ENCODE peak calls at places on chromosomes 11 and 22, in nine cellular contexts. One of them, this sample, is unnamed.
A peak's percentile ranks its signal among the peaks of the same experiment; 100 is the strongest.

GRCh38 chr11:124740277-124740882 is 638 bp downstream of the NRGN start:
- DNase-seq in choroid plexus epithelial cell: peak; percentile 27
- DNase-seq in brain microvascular endothelial cell: no peak
- DNase-seq in MG63: peak; percentile 52
- DNase-seq in effector memory CD4-positive, alpha-beta T cell: peak; percentile 39
- DNase-seq in tibial nerve: no peak
- DNase-seq in GM12865: peak; percentile 42
- DNase-seq in BJ: no peak
- DNase-seq in cardiac fibroblast: peak; percentile 31
- DNase-seq in this sample: no peak

GRCh38 chr11:95926714-95927113 is 2.8 kb upstream of the MTMR2 start:
- DNase-seq in effector memory CD4-positive, alpha-beta T cell: no peak
- DNase-seq in MG63: no peak
- DNase-seq in tibial nerve: no peak
- DNase-seq in brain microvascular endothelial cell: no peak
- DNase-seq in choroid plexus epithelial cell: no peak
- DNase-seq in GM12865: no peak
- DNase-seq in cardiac fibroblast: no peak
- DNase-seq in BJ: no peak
- DNase-seq in this sample: no peak

GRCh38 chr11:9120659-9121350 is 29.4 kb upstream of the SCUBE2 start:
- DNase-seq in choroid plexus epithelial cell: no peak
- DNase-seq in BJ: no peak
- DNase-seq in effector memory CD4-positive, alpha-beta T cell: no peak
- DNase-seq in MG63: no peak
- DNase-seq in GM12865: peak; percentile 15
- DNase-seq in cardiac fibroblast: no peak
- DNase-seq in tibial nerve: no peak
- DNase-seq in brain microvascular endothelial cell: no peak
- DNase-seq in this sample: no peak

GRCh38 chr22:44129614-44129976 is 51.1 kb upstream of the PARVG start:
- DNase-seq in BJ: no peak
- DNase-seq in brain microvascular endothelial cell: no peak
- DNase-seq in cardiac fibroblast: peak; percentile 15
- DNase-seq in effector memory CD4-positive, alpha-beta T cell: no peak
- DNase-seq in tibial nerve: no peak
- DNase-seq in GM12865: no peak
- DNase-seq in MG63: peak; percentile 48
- DNase-seq in choroid plexus epithelial cell: peak; percentile 22
- DNase-seq in this sample: no peak

GRCh38 chr22:38489561-38490133 is 16.5 kb downstream of the DDX17 start:
- DNase-seq in cardiac fibroblast: no peak
- DNase-seq in BJ: no peak
- DNase-seq in GM12865: no peak
- DNase-seq in choroid plexus epithelial cell: peak; percentile 76
- DNase-seq in tibial nerve: no peak
- DNase-seq in effector memory CD4-positive, alpha-beta T cell: no peak
- DNase-seq in brain microvascular endothelial cell: no peak
- DNase-seq in MG63: no peak
- DNase-seq in this sample: no peak

GRCh38 chr11:11847082-11847481 is 5.3 kb downstream of the USP47 start:
- DNase-seq in BJ: no peak
- DNase-seq in choroid plexus epithelial cell: no peak
- DNase-seq in GM12865: no peak
- DNase-seq in MG63: no peak
- DNase-seq in brain microvascular endothelial cell: no peak
- DNase-seq in tibial nerve: no peak
- DNase-seq in effector memory CD4-positive, alpha-beta T cell: no peak
- DNase-seq in cardiac fibroblast: no peak
- DNase-seq in this sample: no peak

GRCh38 chr11:65555693-65556231 is 2.4 kb downstream of the LTBP3 start:
- DNase-seq in GM12865: no peak
- DNase-seq in effector memory CD4-positive, alpha-beta T cell: no peak
- DNase-seq in brain microvascular endothelial cell: peak; percentile 76
- DNase-seq in BJ: peak; percentile 80
- DNase-seq in cardiac fibroblast: peak; percentile 83
- DNase-seq in tibial nerve: no peak
- DNase-seq in MG63: peak; percentile 98
- DNase-seq in choroid plexus epithelial cell: peak; percentile 68
- DNase-seq in this sample: no peak

GRCh38 chr22:39893526-39893925 is at the start of gene ENTHD1:
- DNase-seq in MG63: no peak
- DNase-seq in brain microvascular endothelial cell: no peak
- DNase-seq in effector memory CD4-positive, alpha-beta T cell: no peak
- DNase-seq in GM12865: no peak
- DNase-seq in choroid plexus epithelial cell: no peak
- DNase-seq in tibial nerve: no peak
- DNase-seq in cardiac fibroblast: no peak
- DNase-seq in BJ: no peak
- DNase-seq in this sample: no peak

GRCh38 chr11:64268687-64269379 is 15.6 kb downstream of the BAD start:
- DNase-seq in choroid plexus epithelial cell: peak; percentile 60
- DNase-seq in effector memory CD4-positive, alpha-beta T cell: no peak
- DNase-seq in MG63: peak; percentile 74
- DNase-seq in GM12865: peak; percentile 83
- DNase-seq in brain microvascular endothelial cell: peak; percentile 35
- DNase-seq in BJ: no peak
- DNase-seq in tibial nerve: peak; percentile 36
- DNase-seq in cardiac fibroblast: peak; percentile 75
- DNase-seq in this sample: peak; percentile 72

GRCh38 chr11:47661245-47661644 is 18.9 kb upstream of the MTCH2 start:
- DNase-seq in choroid plexus epithelial cell: no peak
- DNase-seq in tibial nerve: no peak
- DNase-seq in cardiac fibroblast: no peak
- DNase-seq in brain microvascular endothelial cell: no peak
- DNase-seq in effector memory CD4-positive, alpha-beta T cell: no peak
- DNase-seq in MG63: no peak
- DNase-seq in GM12865: no peak
- DNase-seq in BJ: no peak
- DNase-seq in this sample: no peak

GRCh38 chr11:78337554-78337924 is 80.1 kb downstream of the GAB2 start:
- DNase-seq in tibial nerve: no peak
- DNase-seq in effector memory CD4-positive, alpha-beta T cell: no peak
- DNase-seq in GM12865: no peak
- DNase-seq in cardiac fibroblast: no peak
- DNase-seq in MG63: no peak
- DNase-seq in choroid plexus epithelial cell: no peak
- DNase-seq in BJ: no peak
- DNase-seq in brain microvascular endothelial cell: no peak
- DNase-seq in this sample: no peak

GRCh38 chr11:116852261-116853125 is 15.1 kb upstream of the APOA1 start:
- DNase-seq in choroid plexus epithelial cell: peak; percentile 43
- DNase-seq in MG63: peak; percentile 62
- DNase-seq in BJ: peak; percentile 55
- DNase-seq in tibial nerve: no peak
- DNase-seq in brain microvascular endothelial cell: no peak
- DNase-seq in effector memory CD4-positive, alpha-beta T cell: no peak
- DNase-seq in cardiac fibroblast: peak; percentile 42
- DNase-seq in GM12865: peak; percentile 47
- DNase-seq in this sample: no peak

GRCh38 chr22:22086501-22087158 is 104.0 kb upstream of the TOP3B start:
- DNase-seq in MG63: peak; percentile 80
- DNase-seq in BJ: no peak
- DNase-seq in cardiac fibroblast: peak; percentile 31
- DNase-seq in brain microvascular endothelial cell: no peak
- DNase-seq in tibial nerve: no peak
- DNase-seq in effector memory CD4-positive, alpha-beta T cell: no peak
- DNase-seq in GM12865: no peak
- DNase-seq in choroid plexus epithelial cell: no peak
- DNase-seq in this sample: no peak

GRCh38 chr11:13440100-13440855 is 22.7 kb downstream of the BTBD10 start:
- DNase-seq in choroid plexus epithelial cell: peak; percentile 96
- DNase-seq in MG63: peak; percentile 62
- DNase-seq in BJ: peak; percentile 84
- DNase-seq in brain microvascular endothelial cell: peak; percentile 95
- DNase-seq in cardiac fibroblast: peak; percentile 97
- DNase-seq in tibial nerve: no peak
- DNase-seq in GM12865: no peak
- DNase-seq in effector memory CD4-positive, alpha-beta T cell: no peak
- DNase-seq in this sample: no peak

GRCh38 chr11:99320769-99321290 is 300.1 kb downstream of the CNTN5 start:
- DNase-seq in effector memory CD4-positive, alpha-beta T cell: no peak
- DNase-seq in tibial nerve: no peak
- DNase-seq in BJ: no peak
- DNase-seq in MG63: peak; percentile 67
- DNase-seq in GM12865: no peak
- DNase-seq in brain microvascular endothelial cell: no peak
- DNase-seq in choroid plexus epithelial cell: no peak
- DNase-seq in cardiac fibroblast: peak; percentile 54
- DNase-seq in this sample: no peak

GRCh38 chr11:313787-314547 is at the start of gene IFITM1:
- DNase-seq in BJ: peak; percentile 79
- DNase-seq in GM12865: peak; percentile 94
- DNase-seq in tibial nerve: peak; percentile 53
- DNase-seq in cardiac fibroblast: peak; percentile 62
- DNase-seq in brain microvascular endothelial cell: no peak
- DNase-seq in MG63: no peak
- DNase-seq in effector memory CD4-positive, alpha-beta T cell: peak; percentile 67
- DNase-seq in choroid plexus epithelial cell: peak; percentile 91
- DNase-seq in this sample: peak; percentile 82

GRCh38 chr11:106271126-106271525 is 193.7 kb downstream of the AASDHPPT start:
- DNase-seq in BJ: no peak
- DNase-seq in cardiac fibroblast: peak; percentile 49
- DNase-seq in tibial nerve: no peak
- DNase-seq in MG63: no peak
- DNase-seq in choroid plexus epithelial cell: no peak
- DNase-seq in effector memory CD4-positive, alpha-beta T cell: no peak
- DNase-seq in GM12865: no peak
- DNase-seq in brain microvascular endothelial cell: no peak
- DNase-seq in this sample: no peak

GRCh38 chr22:38262051-38262795 is 10.6 kb downstream of the TMEM184B start:
- DNase-seq in choroid plexus epithelial cell: peak; percentile 45
- DNase-seq in GM12865: peak; percentile 83
- DNase-seq in effector memory CD4-positive, alpha-beta T cell: peak; percentile 9
- DNase-seq in tibial nerve: no peak
- DNase-seq in brain microvascular endothelial cell: no peak
- DNase-seq in cardiac fibroblast: peak; percentile 50
- DNase-seq in MG63: peak; percentile 26
- DNase-seq in BJ: no peak
- DNase-seq in this sample: peak; percentile 67

GRCh38 chr11:22875869-22876473 is 15.7 kb upstream of the CCDC179 start:
- DNase-seq in brain microvascular endothelial cell: peak; percentile 85
- DNase-seq in tibial nerve: peak; percentile 90
- DNase-seq in BJ: peak; percentile 11
- DNase-seq in cardiac fibroblast: peak; percentile 92
- DNase-seq in GM12865: peak; percentile 84
- DNase-seq in MG63: peak; percentile 5
- DNase-seq in effector memory CD4-positive, alpha-beta T cell: peak; percentile 2
- DNase-seq in choroid plexus epithelial cell: peak; percentile 94
- DNase-seq in this sample: peak; percentile 37

GRCh38 chr22:47592791-47593190 is 830.3 kb downstream of the TBC1D22A start:
- DNase-seq in GM12865: no peak
- DNase-seq in MG63: no peak
- DNase-seq in effector memory CD4-positive, alpha-beta T cell: no peak
- DNase-seq in choroid plexus epithelial cell: no peak
- DNase-seq in cardiac fibroblast: no peak
- DNase-seq in brain microvascular endothelial cell: no peak
- DNase-seq in tibial nerve: no peak
- DNase-seq in BJ: no peak
- DNase-seq in this sample: no peak

DNA sequence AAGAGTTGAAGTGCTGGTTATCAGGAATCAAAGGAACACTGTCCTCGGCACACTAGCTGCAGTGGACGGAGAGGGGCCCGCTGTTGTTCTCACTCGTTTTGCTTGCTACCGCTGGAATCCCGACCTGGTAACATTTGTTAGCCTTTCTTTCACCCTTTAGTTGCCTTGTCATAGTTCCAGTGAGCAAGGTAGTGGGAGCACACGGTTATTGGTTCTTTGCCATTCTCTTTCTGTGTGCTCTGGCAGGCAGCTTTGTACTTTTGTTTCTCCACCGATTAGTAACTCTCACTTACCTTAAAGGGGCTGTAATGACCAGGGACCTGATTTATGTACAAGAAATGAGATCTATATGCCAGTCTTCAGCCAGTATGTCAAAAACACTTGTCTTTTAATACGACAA is 1.8 kb downstream of the DEPDC7 start:
- DNase-seq in tibial nerve: no peak
- DNase-seq in brain microvascular endothelial cell: no peak
- DNase-seq in GM12865: no peak
- DNase-seq in MG63: no peak
- DNase-seq in effector memory CD4-positive, alpha-beta T cell: no peak
- DNase-seq in cardiac fibroblast: no peak
- DNase-seq in BJ: no peak
- DNase-seq in choroid plexus epithelial cell: no peak
- DNase-seq in this sample: no peak
- H3K4me3 ChIP-seq in tibial nerve: peak overlapping the region; percentile 64
- H3K4me3 ChIP-seq in brain microvascular endothelial cell: no peak overlapping the region
- H3K4me3 ChIP-seq in GM12865: no peak overlapping the region
- H3K4me3 ChIP-seq in MG63: no peak overlapping the region
- H3K4me3 ChIP-seq in effector memory CD4-positive, alpha-beta T cell: no peak overlapping the region
- H3K4me3 ChIP-seq in cardiac fibroblast: no peak overlapping the region
- H3K4me3 ChIP-seq in BJ: no peak overlapping the region
- H3K4me3 ChIP-seq in choroid plexus epithelial cell: no peak overlapping the region
- H3K4me3 ChIP-seq in this sample: no peak overlapping the region

GRCh38 chr11:119319136-119319701 is 2.3 kb upstream of the MCAM start:
- DNase-seq in MG63: no peak
- DNase-seq in cardiac fibroblast: no peak
- DNase-seq in choroid plexus epithelial cell: no peak
- DNase-seq in GM12865: no peak
- DNase-seq in BJ: no peak
- DNase-seq in tibial nerve: no peak
- DNase-seq in brain microvascular endothelial cell: no peak
- DNase-seq in effector memory CD4-positive, alpha-beta T cell: no peak
- DNase-seq in this sample: no peak
- H3K4me3 ChIP-seq in MG63: no peak overlapping the region
- H3K4me3 ChIP-seq in cardiac fibroblast: no peak overlapping the region
- H3K4me3 ChIP-seq in choroid plexus epithelial cell: no peak overlapping the region
- H3K4me3 ChIP-seq in GM12865: peak overlapping the region; percentile 56
- H3K4me3 ChIP-seq in BJ: no peak overlapping the region
- H3K4me3 ChIP-seq in tibial nerve: no peak overlapping the region
- H3K4me3 ChIP-seq in brain microvascular endothelial cell: no peak overlapping the region
- H3K4me3 ChIP-seq in effector memory CD4-positive, alpha-beta T cell: no peak overlapping the region
- H3K4me3 ChIP-seq in this sample: peak overlapping the region; percentile 60

GRCh38 chr11:73321342-73322110 is 13.4 kb downstream of the ARHGEF17 start:
- DNase-seq in brain microvascular endothelial cell: peak; percentile 54
- DNase-seq in cardiac fibroblast: peak; percentile 66
- DNase-seq in choroid plexus epithelial cell: peak; percentile 84
- DNase-seq in BJ: no peak
- DNase-seq in tibial nerve: no peak
- DNase-seq in MG63: no peak
- DNase-seq in effector memory CD4-positive, alpha-beta T cell: no peak
- DNase-seq in GM12865: peak; percentile 33
- DNase-seq in this sample: no peak
- H3K4me3 ChIP-seq in brain microvascular endothelial cell: no peak overlapping the region
- H3K4me3 ChIP-seq in cardiac fibroblast: no peak overlapping the region
- H3K4me3 ChIP-seq in choroid plexus epithelial cell: no peak overlapping the region
- H3K4me3 ChIP-seq in BJ: no peak overlapping the region
- H3K4me3 ChIP-seq in tibial nerve: no peak overlapping the region
- H3K4me3 ChIP-seq in MG63: no peak overlapping the region
- H3K4me3 ChIP-seq in effector memory CD4-positive, alpha-beta T cell: no peak overlapping the region
- H3K4me3 ChIP-seq in GM12865: no peak overlapping the region
- H3K4me3 ChIP-seq in this sample: no peak overlapping the region

DNA sequence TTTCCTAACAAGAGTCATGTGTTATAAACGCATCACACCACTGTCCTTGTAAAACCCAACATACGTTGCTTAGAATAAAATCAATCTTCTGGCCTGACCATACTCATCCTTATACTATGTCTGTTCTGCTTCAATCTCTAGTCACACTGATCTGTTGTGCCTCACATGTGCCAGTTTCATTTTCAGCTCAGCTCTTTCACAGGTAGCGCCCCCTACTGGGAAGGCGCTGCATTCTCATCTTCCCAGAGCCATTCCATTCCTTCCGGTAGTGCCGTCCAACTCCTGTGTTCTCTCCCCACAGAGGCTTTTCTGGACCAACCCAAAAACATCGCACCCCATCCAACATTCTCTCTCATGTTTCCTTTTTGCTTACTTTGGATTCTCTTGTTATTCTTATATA is 22.2 kb downstream of the CASP5 start:
- DNase-seq in BJ: no peak
- DNase-seq in GM12865: peak; percentile 57
- DNase-seq in tibial nerve: no peak
- DNase-seq in effector memory CD4-positive, alpha-beta T cell: peak; percentile 5
- DNase-seq in cardiac fibroblast: no peak
- DNase-seq in brain microvascular endothelial cell: no peak
- DNase-seq in MG63: no peak
- DNase-seq in choroid plexus epithelial cell: no peak
- DNase-seq in this sample: no peak
- H3K4me3 ChIP-seq in BJ: no peak overlapping the region
- H3K4me3 ChIP-seq in GM12865: no peak overlapping the region
- H3K4me3 ChIP-seq in tibial nerve: no peak overlapping the region
- H3K4me3 ChIP-seq in effector memory CD4-positive, alpha-beta T cell: no peak overlapping the region
- H3K4me3 ChIP-seq in cardiac fibroblast: no peak overlapping the region
- H3K4me3 ChIP-seq in brain microvascular endothelial cell: no peak overlapping the region
- H3K4me3 ChIP-seq in MG63: no peak overlapping the region
- H3K4me3 ChIP-seq in choroid plexus epithelial cell: no peak overlapping the region
- H3K4me3 ChIP-seq in this sample: no peak overlapping the region

This sample was measured in GM06990.